ENCODE peak calls at places on chromosomes 16 and 17, in four cellular contexts. B, N, D and L are unnamed samples.
A peak's percentile ranks its signal among the peaks of the same experiment; 100 is the strongest.

GRCh38 chr17:31475378-31476162 is 84.1 kb downstream of the RAB11FIP4 start:
- DNase-seq in B (no peak), N (no peak), D (no peak), L (no peak)

GRCh38 chr16:89344314-89344828 is 126.9 kb downstream of the ZNF778 start:
- DNase-seq in B (no peak), N (no peak), D (no peak), L (no peak)

GRCh38 chr16:28915181-28915580 is 9.9 kb downstream of the RABEP2 start:
- DNase-seq in B (peak; percentile 2), N (no peak), D (no peak), L (no peak)

GRCh38 chr16:12535535-12536411 is 267.9 kb downstream of the CPPED1 start:
- DNase-seq in B (peak; percentile 34), N (peak; percentile 48), D (peak; percentile 73), L (peak; percentile 97)

GRCh38 chr17:705011-705410 is 9.6 kb downstream of the VPS53 start:
- DNase-seq in B (no peak), N (no peak), D (no peak), L (no peak)

GRCh38 chr16:24508614-24509013 is 30.8 kb upstream of the RBBP6 start:
- DNase-seq in B (no peak), N (no peak), D (no peak), L (no peak)

GRCh38 chr16:61900482-61900881 is 135.8 kb downstream of the CDH8 start:
- DNase-seq in B (no peak), N (no peak), D (no peak), L (no peak)

GRCh38 chr17:59707182-59707970 is at the start of the genes PTRH2 and VMP1:
- DNase-seq in B (peak; percentile 94), N (peak; percentile 98), D (peak; percentile 100), L (peak; percentile 98)

GRCh38 chr17:77164483-77165030 is 23.8 kb downstream of the SEC14L1 start:
- DNase-seq in B (no peak), N (no peak), D (peak; percentile 34), L (no peak)

GRCh38 chr17:80034977-80035686 is 540 bp downstream of the TBC1D16 start:
- DNase-seq in B (no peak), N (peak; percentile 55), D (peak; percentile 70), L (no peak)

GRCh38 chr17:12068946-12069345 is 48.3 kb downstream of the MAP2K4 start:
- DNase-seq in B (no peak), N (no peak), D (no peak), L (no peak)

GRCh38 chr17:7186241-7186640 is 7.1 kb upstream of the ASGR1 start:
- DNase-seq in B (peak; percentile 41), N (no peak), D (peak; percentile 65), L (no peak)

GRCh38 chr16:4859190-4859899 is 12.1 kb downstream of the UBN1 start:
- DNase-seq in B (no peak), N (no peak), D (no peak), L (no peak)

GRCh38 chr16:57262841-57263584 is 18.0 kb downstream of the ARL2BP start:
- DNase-seq in B (no peak), N (no peak), D (no peak), L (no peak)
- TF ChIP-seq CREB1 in B (no peak), N (no peak), D (no peak), L (no peak)

DNA sequence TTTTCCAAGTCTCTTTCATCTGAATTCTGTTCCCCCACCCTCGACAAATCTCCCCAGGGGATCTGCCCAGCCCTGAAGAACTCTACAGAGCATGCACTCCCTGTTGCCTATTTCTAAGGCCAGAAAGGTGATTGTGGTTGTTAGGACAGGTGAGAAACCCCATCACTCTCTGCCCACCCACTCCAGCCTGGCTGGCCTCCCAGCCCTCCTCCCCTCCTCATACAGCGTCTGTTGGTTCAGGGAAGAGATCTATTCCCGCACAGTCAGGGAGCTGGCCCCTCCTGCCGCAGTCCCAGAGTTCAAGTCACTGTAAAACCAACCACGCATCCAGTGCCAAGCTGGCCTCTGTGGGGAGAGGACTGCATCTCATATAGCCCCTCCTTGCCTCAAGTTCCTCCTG is 98.7 kb downstream of the KCNJ12 start:
- DNase-seq in B (no peak), N (no peak), D (no peak), L (no peak)
- TF ChIP-seq CREB1 in B (no peak), N (no peak), D (no peak), L (no peak)

DNA sequence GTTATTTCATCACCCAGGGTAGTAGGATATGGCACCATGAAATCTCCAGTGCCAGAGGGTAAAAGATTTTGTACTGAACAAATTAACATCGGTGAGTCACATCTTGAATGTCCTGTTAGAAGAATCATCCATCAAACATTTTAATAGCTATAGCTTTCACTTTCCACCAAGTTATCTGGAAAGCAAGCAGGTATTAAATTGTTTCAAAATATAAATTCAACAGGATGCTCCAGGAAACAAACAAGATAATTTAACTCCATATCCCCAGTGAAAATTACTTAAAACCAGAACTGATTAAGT is 2.4 kb downstream of the VEZF1 start:
- DNase-seq in B (no peak), N (no peak), D (no peak), L (no peak)
- TF ChIP-seq CREB1 in B (no peak), N (no peak), D (no peak), L (no peak)

GRCh38 chr17:32695864-32696263 is 181.1 kb downstream of the MYO1D start:
- DNase-seq in B (no peak), N (no peak), D (no peak), L (no peak)
- TF ChIP-seq CREB1 in B (no peak), N (no peak), D (no peak), L (no peak)

GRCh38 chr16:67101301-67101675 is 8.5 kb upstream of the PHAF1 start:
- DNase-seq in B (no peak), N (no peak), D (no peak), L (no peak)
- TF ChIP-seq CREB1 in B (no peak), N (no peak), D (no peak), L (no peak)

GRCh38 chr16:75096730-75097129 is 19.9 kb downstream of the LDHD start:
- DNase-seq in B (peak; percentile 62), N (peak; percentile 80), D (peak; percentile 94), L (no peak)
- TF ChIP-seq CREB1 in B (no peak), N (no peak), D (no peak), L (no peak)